ENCODE peak calls at places on chromosomes 12 and 14, in four cellular contexts. E, N, M and Q are unnamed samples.

GRCh38 chr14:102930753-102931579 is 8.5 kb downstream of the AMN start:
- DNase-seq in E (peak), N (no peak), M (no peak), Q (no peak)

GRCh38 chr14:65414961-65415589 is 2.5 kb downstream of the FUT8 start:
- DNase-seq in E (peak), N (no peak), M (no peak), Q (no peak)

GRCh38 chr12:105334001-105334400 is 3.5 kb downstream of the C12orf75 start:
- DNase-seq in E (peak), N (no peak), M (no peak), Q (no peak)

GRCh38 chr12:125159687-125160086 is 94.5 kb downstream of the AACS start:
- DNase-seq in E (no peak), N (no peak), M (no peak), Q (no peak)

GRCh38 chr14:54893151-54893760 is 9.4 kb downstream of the GCH1 start:
- DNase-seq in E (peak), N (no peak), M (no peak), Q (no peak)

GRCh38 chr14:21346532-21347135 is 37.2 kb downstream of the SUPT16H start:
- DNase-seq in E (no peak), N (no peak), M (no peak), Q (no peak)

GRCh38 chr12:79373896-79374499 is 316.8 kb downstream of the PAWR start:
- DNase-seq in E (peak), N (no peak), M (no peak), Q (peak)

GRCh38 chr12:94644141-94644575 is 6.2 kb downstream of the TMCC3 start:
- DNase-seq in E (peak), N (no peak), M (no peak), Q (no peak)

GRCh38 chr14:30143617-30144016 is 216.0 kb upstream of the PRKD1 start:
- DNase-seq in E (peak), N (no peak), M (no peak), Q (no peak)

GRCh38 chr12:16238661-16239060 is 38.8 kb downstream of the SLC15A5 start:
- DNase-seq in E (peak), N (no peak), M (no peak), Q (no peak)

GRCh38 chr14:81400202-81400678 is at the start of gene STON2:
- DNase-seq in E (peak), N (no peak), M (peak), Q (no peak)

GRCh38 chr12:124175731-124176130 is 119.2 kb upstream of the RFLNA start:
- DNase-seq in E (no peak), N (no peak), M (no peak), Q (no peak)

GRCh38 chr14:68553326-68553725 is 239.5 kb downstream of the ZFP36L1 start:
- DNase-seq in E (no peak), N (peak), M (no peak), Q (no peak)

GRCh38 chr12:8906781-8907180 is 7.5 kb upstream of the PHC1 start:
- DNase-seq in E (no peak), N (no peak), M (no peak), Q (no peak)

GRCh38 chr14:102749393-102749792 is 27.9 kb upstream of the TRAF3 start:
- DNase-seq in E (no peak), N (no peak), M (no peak), Q (no peak)

GRCh38 chr14:52473557-52473956 is 78.7 kb downstream of the TXNDC16 start:
- DNase-seq in E (peak), N (no peak), M (no peak), Q (no peak)

GRCh38 chr12:127485528-127485927 is 781.4 kb upstream of the TMEM132C start:
- DNase-seq in E (no peak), N (no peak), M (no peak), Q (no peak)

GRCh38 chr12:10184261-10184843 is 5.5 kb downstream of the TMEM52B start:
- DNase-seq in E (peak), N (no peak), M (no peak), Q (no peak)

GRCh38 chr14:100446572-100446971 is 123.4 kb downstream of the SLC25A47 start:
- DNase-seq in E (no peak), N (peak), M (no peak), Q (no peak)

GRCh38 chr14:28773917-28774691 is 7.5 kb downstream of the FOXG1 start:
- DNase-seq in E (peak), N (no peak), M (no peak), Q (no peak)

GRCh38 chr12:104280703-104281458 is 22.7 kb upstream of the EID3 start:
- DNase-seq in E (peak), N (no peak), M (no peak), Q (no peak)

GRCh38 chr12:1536817-1537216 is 57.6 kb downstream of the FBXL14 start:
- DNase-seq in E (no peak), N (no peak), M (no peak), Q (no peak)

GRCh38 chr12:54030889-54031860 is 1.7 kb upstream of the HOXC5 start:
- DNase-seq in E (peak), N (no peak), M (no peak), Q (no peak)

GRCh38 chr12:25806271-25806670 is 152.2 kb upstream of the RASSF8 start:
- DNase-seq in E (peak), N (no peak), M (no peak), Q (no peak)

GRCh38 chr12:119328111-119328510 is 6.4 kb upstream of the CCDC60 start:
- DNase-seq in E (no peak), N (no peak), M (no peak), Q (peak)

GRCh38 chr14:100612879-100613455 is 25.8 kb upstream of the BEGAIN start:
- DNase-seq in E (no peak), N (no peak), M (no peak), Q (no peak)

GRCh38 chr12:685388-685787 is 22.1 kb upstream of the NINJ2 start:
- DNase-seq in E (peak), N (no peak), M (no peak), Q (no peak)

GRCh38 chr12:132084681-132085635 is 59.2 kb downstream of the DDX51 start:
- DNase-seq in E (peak), N (no peak), M (no peak), Q (peak)

GRCh38 chr12:65508281-65509035 is 230.0 kb downstream of the MSRB3 start:
- DNase-seq in E (no peak), N (peak), M (no peak), Q (no peak)

GRCh38 chr14:29941401-29941800 is 13.8 kb upstream of the PRKD1 start:
- DNase-seq in E (no peak), N (no peak), M (no peak), Q (no peak)

GRCh38 chr14:53022593-53022992 is 71.7 kb upstream of the FERMT2 start:
- DNase-seq in E (no peak), N (no peak), M (no peak), Q (no peak)

GRCh38 chr12:116425256-116426193 is 133.7 kb upstream of the MAP1LC3B2 start:
- DNase-seq in E (no peak), N (no peak), M (no peak), Q (no peak)
- TF ChIP-seq CTCF in E (no peak), N (no peak), M (no peak), Q (no peak)

GRCh38 chr14:31787377-31787776 is 226.2 kb downstream of the NUBPL start:
- DNase-seq in E (no peak), N (no peak), M (no peak), Q (no peak)
- TF ChIP-seq CTCF in E (no peak), N (no peak), M (no peak), Q (peak)

GRCh38 chr12:52152905-52153317 is 38.9 kb downstream of the KRT80 start:
- DNase-seq in E (no peak), N (no peak), M (no peak), Q (no peak)

GRCh38 chr12:52156757-52157565 is 34.9 kb downstream of the KRT80 start:
- DNase-seq in E (peak), N (peak), M (peak), Q (peak)

GRCh38 chr12:52156310-52156709 is 35.5 kb downstream of the KRT80 start:
- DNase-seq in E (no peak), N (no peak), M (no peak), Q (no peak)

GRCh38 chr12:52157566-52158150 is 34.2 kb downstream of the KRT80 start:
- DNase-seq in E (no peak), N (no peak), M (no peak), Q (no peak)

GRCh38 chr12:52155048-52155868 is 36.6 kb downstream of the KRT80 start:
- DNase-seq in E (no peak), N (no peak), M (peak), Q (no peak)
- TF ChIP-seq CTCF in E (no peak), N (no peak), M (no peak), Q (no peak)

GRCh38 chr14:33676135-33676566 is 274.7 kb downstream of the EGLN3 start:
- DNase-seq in E (peak), N (no peak), M (peak), Q (peak)
- TF ChIP-seq CTCF in E (peak), N (peak), M (no peak), Q (peak)

GRCh38 chr14:22558221-22558913 is 30.7 kb downstream of the DAD1 start:
- DNase-seq in E (no peak), N (no peak), M (no peak), Q (no peak)
- TF ChIP-seq CTCF in E (peak), N (no peak), M (no peak), Q (peak)

DNA sequence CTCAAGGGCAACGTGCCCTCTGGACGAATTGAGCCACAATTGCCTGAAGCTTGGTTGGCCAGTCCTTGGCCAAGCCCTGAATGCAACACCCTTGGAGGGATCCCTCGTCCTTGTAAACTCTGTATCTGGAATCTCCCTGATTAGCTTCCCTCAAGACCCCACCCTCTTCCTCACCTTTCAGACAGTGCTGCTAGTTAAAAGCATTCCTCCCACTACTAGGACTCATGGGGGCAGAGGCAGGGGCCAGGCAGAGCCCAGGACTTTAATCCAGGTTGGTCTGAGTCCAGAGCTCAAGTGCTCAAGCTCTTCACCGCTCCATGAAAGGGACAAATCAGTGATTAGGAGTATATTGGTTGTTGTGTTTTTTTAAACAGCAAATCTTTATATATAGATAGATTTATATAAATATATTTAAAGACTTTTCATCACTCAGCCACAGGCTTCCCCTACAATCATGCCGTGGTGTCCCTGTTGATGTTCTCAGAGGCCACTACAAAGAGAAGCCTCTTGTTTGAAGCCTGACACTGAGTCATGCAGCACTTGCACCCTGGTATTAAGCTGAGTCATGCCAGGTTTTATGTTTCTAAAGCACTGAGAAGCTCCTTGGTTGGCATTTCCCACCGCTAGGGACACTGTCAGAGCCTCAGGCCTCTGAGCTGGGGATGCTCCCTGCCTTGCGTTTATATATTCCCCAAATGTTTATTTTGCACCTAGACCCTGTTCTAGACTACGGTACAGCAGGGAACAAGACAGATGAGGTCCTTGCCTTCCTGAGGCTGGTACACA is 53.8 kb upstream of the GSC start:
- DNase-seq in E (no peak), N (no peak), M (no peak), Q (no peak)
- TF ChIP-seq CTCF in E (no peak), N (peak), M (no peak), Q (no peak)

DNA sequence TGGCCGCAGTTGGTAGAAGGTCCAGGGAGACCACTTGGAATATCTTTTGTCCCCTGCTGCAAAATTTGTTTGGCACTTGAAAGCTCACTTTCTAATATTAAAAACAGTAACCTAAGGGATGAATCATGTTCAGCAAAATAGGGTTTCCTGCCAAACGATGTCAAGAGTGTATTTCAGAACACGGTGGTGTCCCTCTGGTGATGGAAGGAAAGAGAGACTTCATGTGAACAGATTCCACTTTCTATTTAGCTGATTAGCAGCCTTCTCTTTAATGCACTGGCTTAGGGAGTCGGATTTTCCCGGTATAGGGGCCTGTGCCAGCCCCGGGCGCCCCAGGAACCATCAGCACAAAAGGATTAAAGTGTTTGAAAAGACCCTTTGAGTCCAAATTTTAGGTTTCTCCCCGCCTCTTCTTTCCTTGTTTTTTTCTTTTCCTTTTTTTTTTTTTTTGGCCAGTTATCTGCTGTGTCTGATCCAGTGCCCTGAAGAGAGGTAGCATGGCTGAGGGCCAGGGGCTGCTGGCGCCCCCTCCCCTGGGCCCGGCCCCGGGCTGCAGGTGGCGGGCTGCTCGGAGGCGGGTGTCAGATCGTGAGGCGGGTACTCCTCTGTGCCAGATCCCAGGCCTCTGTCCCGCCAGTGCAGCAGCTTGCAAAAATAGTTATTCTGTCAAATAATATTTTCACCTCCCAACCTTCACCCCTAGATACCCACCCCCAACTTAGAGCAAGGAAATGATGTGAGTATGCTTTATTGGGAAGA is 88.3 kb downstream of the TESC start:
- DNase-seq in E (no peak), N (no peak), M (no peak), Q (no peak)
- TF ChIP-seq CTCF in E (no peak), N (no peak), M (no peak), Q (no peak)